ENCODE peak calls at places on chromosomes 4 and X, in nine cellular contexts. Y is transverse colon, F is body of pancreas, T is right atrium auricular region, Z is IMR-90, V is thyroid gland, C is brain microvascular endothelial cell, S is astrocyte of the spinal cord, A is upper lobe of right lung. G is an unnamed sample.

GRCh38 chrX:17007134-17007768 is 60.8 kb downstream of the REPS2 start:
- DNase-seq in F (no peak), C (no peak), Y (no peak), S (peak; percentile 18), Z (no peak), V (no peak), T (no peak), A (no peak), G (peak; percentile 24)

GRCh38 chrX:38304010-38304409 is 23.3 kb downstream of the RPGR start:
- DNase-seq in C (no peak), Z (peak; percentile 7), V (no peak), A (no peak), T (no peak), Y (no peak), S (peak; percentile 23), F (no peak), G (no peak)

GRCh38 chr4:173146456-173146855 is 22.2 kb upstream of the GALNT7 start:
- DNase-seq in Z (no peak), T (no peak), S (no peak), Y (no peak), C (no peak), A (no peak), V (no peak), F (no peak), G (no peak)

GRCh38 chr4:154427149-154427548 is 64.5 kb downstream of the DCHS2 start:
- DNase-seq in T (no peak), Y (no peak), F (no peak), S (no peak), Z (no peak), A (no peak), C (no peak), V (no peak), G (no peak)

GRCh38 chr4:103400405-103400804 is 202.3 kb upstream of the CENPE start:
- DNase-seq in A (no peak), Y (no peak), S (peak; percentile 30), F (no peak), T (no peak), Z (no peak), C (peak; percentile 70), V (no peak), G (no peak)

GRCh38 chr4:8525383-8526120 is 54.6 kb upstream of the GPR78 start:
- DNase-seq in T (no peak), A (no peak), S (no peak), Z (peak; percentile 28), C (no peak), F (no peak), Y (no peak), V (no peak), G (no peak)

GRCh38 chr4:173793937-173794510 is 264.0 kb upstream of the HAND2 start:
- DNase-seq in T (no peak), Y (no peak), F (no peak), Z (peak; percentile 78), C (no peak), S (peak; percentile 15), A (no peak), V (no peak), G (no peak)

GRCh38 chr4:74873545-74874295 is 59.2 kb upstream of the PARM1 start:
- DNase-seq in F (no peak), Y (peak; percentile 9), T (no peak), C (no peak), A (no peak), S (no peak), V (peak; percentile 26), Z (no peak), G (no peak)

GRCh38 chrX:113966791-113967190 is 617.1 kb upstream of the HTR2C start:
- DNase-seq in F (no peak), C (no peak), Y (no peak), T (no peak), V (no peak), Z (no peak), S (no peak), A (no peak), G (no peak)

GRCh38 chr4:141643557-141643956 is 7.2 kb downstream of the IL15 start:
- DNase-seq in F (no peak), S (peak; percentile 70), V (no peak), T (no peak), C (peak; percentile 69), Y (no peak), A (no peak), Z (peak; percentile 92), G (no peak)

GRCh38 chrX:101659601-101660063 is at the start of gene ARMCX2:
- DNase-seq in V (peak; percentile 70), F (peak; percentile 51), C (peak; percentile 49), T (no peak), A (peak; percentile 67), Z (peak; percentile 69), Y (peak; percentile 44), S (peak; percentile 53), G (peak; percentile 49)

GRCh38 chr4:96887857-96888256 is 1048.0 kb downstream of the PDHA2 start:
- DNase-seq in A (no peak), Z (no peak), S (no peak), Y (no peak), C (no peak), V (no peak), T (no peak), F (no peak), G (no peak)

GRCh38 chr4:921830-922331 is 10.2 kb downstream of the GAK start:
- DNase-seq in F (no peak), Y (peak; percentile 26), S (no peak), T (no peak), Z (no peak), A (peak; percentile 37), C (no peak), V (no peak), G (no peak)

GRCh38 chrX:45849261-45849660 is 648.6 kb upstream of the DIPK2B start:
- DNase-seq in Z (peak; percentile 86), Y (no peak), V (peak; percentile 4), T (no peak), A (no peak), F (no peak), S (peak; percentile 86), C (peak; percentile 56), G (no peak)

GRCh38 chr4:4559596-4559995 is 17.7 kb upstream of the STX18 start:
- DNase-seq in S (no peak), T (no peak), Y (no peak), V (no peak), F (no peak), A (no peak), C (peak; percentile 40), Z (peak; percentile 45), G (no peak)

DNA sequence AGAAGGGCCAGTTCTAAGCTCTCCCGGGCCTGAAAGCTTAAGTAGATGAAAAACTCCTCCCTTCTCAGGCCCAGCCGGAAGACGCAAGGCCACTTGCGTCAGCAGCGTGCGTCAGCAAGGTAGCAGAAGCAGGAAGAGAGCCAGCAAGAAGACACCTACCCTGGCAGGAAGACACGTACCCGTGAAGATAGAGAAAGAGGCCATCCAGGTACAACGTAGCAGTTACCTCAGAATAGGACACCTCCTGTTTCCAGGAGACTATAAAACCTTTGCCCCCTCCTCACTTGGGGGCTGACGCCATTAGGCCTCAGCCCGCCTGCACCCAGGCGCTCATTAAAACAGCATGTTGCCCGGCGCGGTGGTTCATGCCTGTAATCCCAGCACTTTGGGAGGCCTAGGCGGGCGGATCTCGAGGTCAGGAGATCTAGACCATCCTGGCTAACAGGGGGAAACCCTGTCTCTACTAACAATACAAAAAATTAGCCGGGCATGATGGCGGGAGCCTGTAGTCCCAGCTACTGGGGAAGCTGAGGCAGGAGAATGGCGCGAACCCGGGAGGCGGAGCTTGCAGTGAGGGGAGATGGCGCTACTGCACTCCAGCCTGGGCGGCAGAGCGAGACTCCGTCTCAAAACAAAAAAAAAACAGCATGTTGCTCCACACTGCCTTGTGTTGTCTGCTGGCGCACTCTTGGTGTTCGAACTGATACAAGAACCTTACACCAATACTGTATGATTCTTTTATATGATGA is 242.7 kb upstream of the NWD2 start:
- DNase-seq in T (no peak), F (no peak), V (no peak), C (no peak), A (no peak), Y (no peak), S (no peak), Z (no peak), G (no peak)
- H3K4me3 ChIP-seq in T (no peak overlapping the region), F (no peak overlapping the region), V (no peak overlapping the region), C (no peak overlapping the region), A (no peak overlapping the region), Y (no peak overlapping the region), S (no peak overlapping the region), Z (no peak overlapping the region), G (no peak overlapping the region)

DNA sequence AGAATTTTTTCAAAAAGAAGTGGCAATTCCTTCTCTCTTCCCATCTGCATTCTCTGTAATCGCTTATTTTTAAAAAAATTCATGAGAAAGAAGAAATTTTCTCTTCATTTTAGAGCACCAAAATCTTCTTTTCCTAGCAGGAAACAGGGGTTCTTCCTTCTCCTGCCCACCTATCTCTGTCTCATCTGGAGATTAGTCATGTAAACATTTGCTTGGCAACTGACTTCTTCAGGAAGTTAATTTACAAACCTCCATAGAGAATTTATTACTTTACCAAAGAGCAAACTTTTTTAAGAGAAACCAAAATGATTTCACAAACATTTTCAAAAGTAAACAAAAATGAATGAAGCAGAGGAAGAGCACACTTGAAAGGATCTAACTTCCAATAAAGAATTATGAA is 13.6 kb downstream of the TTC29 start:
- DNase-seq in C (no peak), A (no peak), V (no peak), S (no peak), F (no peak), Y (no peak), T (no peak), Z (peak; percentile 11), G (no peak)
- H3K4me3 ChIP-seq in C (no peak overlapping the region), A (no peak overlapping the region), V (no peak overlapping the region), S (no peak overlapping the region), F (no peak overlapping the region), Y (no peak overlapping the region), T (no peak overlapping the region), Z (no peak overlapping the region), G (no peak overlapping the region)

GRCh38 chrX:153642313-153642654 is 4.7 kb upstream of the DUSP9 start:
- DNase-seq in V (no peak), T (no peak), Y (no peak), A (peak; percentile 31), F (no peak), S (no peak), Z (no peak), C (no peak), G (no peak)

GRCh38 chrX:153644356-153645125 is 2.5 kb upstream of the DUSP9 start:
- DNase-seq in V (no peak), Z (no peak), Y (no peak), T (no peak), A (peak; percentile 38), S (no peak), C (no peak), F (no peak), G (no peak)

GRCh38 chrX:153641575-153642312 is 5.3 kb upstream of the DUSP9 start:
- DNase-seq in Y (no peak), C (no peak), V (no peak), F (no peak), S (no peak), T (no peak), Z (no peak), A (no peak), G (no peak)

GRCh38 chrX:153643431-153644351 is 3.3 kb upstream of the DUSP9 start:
- DNase-seq in Y (no peak), S (no peak), Z (no peak), V (no peak), C (no peak), A (peak; percentile 43), T (no peak), F (no peak), G (no peak)

GRCh38 chrX:153642655-153643430 is 4.2 kb upstream of the DUSP9 start:
- DNase-seq in A (no peak), C (no peak), T (no peak), S (no peak), V (no peak), Z (no peak), Y (no peak), F (no peak), G (no peak)
- H3K4me3 ChIP-seq in A (no peak overlapping the region), C (no peak overlapping the region), T (no peak overlapping the region), S (no peak overlapping the region), V (no peak overlapping the region), Z (no peak overlapping the region), Y (no peak overlapping the region), F (no peak overlapping the region), G (peak overlapping the region; percentile 32)

GRCh38 chr4:68271851-68272756 is 26.6 kb upstream of the TMPRSS11B start:
- DNase-seq in Z (peak; percentile 73), Y (no peak), T (no peak), C (peak; percentile 35), V (no peak), S (peak; percentile 84), F (no peak), A (no peak), G (no peak)
- H3K4me3 ChIP-seq in Z (peak overlapping the region; percentile 54), Y (no peak overlapping the region), T (no peak overlapping the region), C (peak overlapping the region; percentile 51), V (no peak overlapping the region), S (peak overlapping the region; percentile 29), F (no peak overlapping the region), A (no peak overlapping the region), G (peak overlapping the region; percentile 49)